ENCODE peak calls at places on chromosomes 12 and 14, in seven cellular contexts. One of them, this sample, is unnamed.

GRCh38 chr12:55899035-55899434 is 28.7 kb downstream of the PYM1 start:
- DNase-seq in fibroblast of villous mesenchyme: peak; percentile 66
- DNase-seq in AG08395: peak; percentile 47
- DNase-seq in non-pigmented ciliary epithelial cell: peak; percentile 45
- DNase-seq in stimulated activated CD8-positive, alpha-beta memory T cell treated with anti-CD3 and anti-CD28 coated beads, Interleukin-7, amount 100 ng/mL, for 48 hours: peak; percentile 13
- DNase-seq in activated CD8-positive, alpha-beta memory T cell treated with anti-CD3 and anti-CD28 coated beads for 1 hour: no peak
- DNase-seq in C1 segment of cervical spinal cord: no peak
- DNase-seq in this sample: no peak

GRCh38 chr14:38127356-38127755 is 80.3 kb upstream of the SSTR1 start:
- DNase-seq in fibroblast of villous mesenchyme: no peak
- DNase-seq in AG08395: no peak
- DNase-seq in non-pigmented ciliary epithelial cell: no peak
- DNase-seq in stimulated activated CD8-positive, alpha-beta memory T cell treated with anti-CD3 and anti-CD28 coated beads, Interleukin-7, amount 100 ng/mL, for 48 hours: no peak
- DNase-seq in activated CD8-positive, alpha-beta memory T cell treated with anti-CD3 and anti-CD28 coated beads for 1 hour: no peak
- DNase-seq in C1 segment of cervical spinal cord: no peak
- DNase-seq in this sample: no peak

GRCh38 chr12:126704609-126705008 is 1562.4 kb upstream of the TMEM132C start:
- DNase-seq in fibroblast of villous mesenchyme: no peak
- DNase-seq in AG08395: no peak
- DNase-seq in non-pigmented ciliary epithelial cell: no peak
- DNase-seq in stimulated activated CD8-positive, alpha-beta memory T cell treated with anti-CD3 and anti-CD28 coated beads, Interleukin-7, amount 100 ng/mL, for 48 hours: no peak
- DNase-seq in activated CD8-positive, alpha-beta memory T cell treated with anti-CD3 and anti-CD28 coated beads for 1 hour: no peak
- DNase-seq in C1 segment of cervical spinal cord: no peak
- DNase-seq in this sample: no peak

GRCh38 chr12:105723534-105723933 is 393.0 kb downstream of the C12orf75 start:
- DNase-seq in fibroblast of villous mesenchyme: no peak
- DNase-seq in AG08395: no peak
- DNase-seq in non-pigmented ciliary epithelial cell: no peak
- DNase-seq in stimulated activated CD8-positive, alpha-beta memory T cell treated with anti-CD3 and anti-CD28 coated beads, Interleukin-7, amount 100 ng/mL, for 48 hours: no peak
- DNase-seq in activated CD8-positive, alpha-beta memory T cell treated with anti-CD3 and anti-CD28 coated beads for 1 hour: no peak
- DNase-seq in C1 segment of cervical spinal cord: no peak
- DNase-seq in this sample: no peak

GRCh38 chr12:15982471-15982870 is 71.3 kb downstream of the DERA start:
- DNase-seq in fibroblast of villous mesenchyme: peak; percentile 41
- DNase-seq in AG08395: peak; percentile 70
- DNase-seq in non-pigmented ciliary epithelial cell: peak; percentile 24
- DNase-seq in stimulated activated CD8-positive, alpha-beta memory T cell treated with anti-CD3 and anti-CD28 coated beads, Interleukin-7, amount 100 ng/mL, for 48 hours: no peak
- DNase-seq in activated CD8-positive, alpha-beta memory T cell treated with anti-CD3 and anti-CD28 coated beads for 1 hour: no peak
- DNase-seq in C1 segment of cervical spinal cord: no peak
- DNase-seq in this sample: no peak

GRCh38 chr14:73249108-73249507 is 11.8 kb downstream of the PAPLN start:
- DNase-seq in fibroblast of villous mesenchyme: no peak
- DNase-seq in AG08395: no peak
- DNase-seq in non-pigmented ciliary epithelial cell: no peak
- DNase-seq in stimulated activated CD8-positive, alpha-beta memory T cell treated with anti-CD3 and anti-CD28 coated beads, Interleukin-7, amount 100 ng/mL, for 48 hours: no peak
- DNase-seq in activated CD8-positive, alpha-beta memory T cell treated with anti-CD3 and anti-CD28 coated beads for 1 hour: no peak
- DNase-seq in C1 segment of cervical spinal cord: no peak
- DNase-seq in this sample: no peak

GRCh38 chr14:96554315-96554910 is 52.2 kb downstream of the PAPOLA start:
- DNase-seq in fibroblast of villous mesenchyme: no peak
- DNase-seq in AG08395: no peak
- DNase-seq in non-pigmented ciliary epithelial cell: no peak
- DNase-seq in stimulated activated CD8-positive, alpha-beta memory T cell treated with anti-CD3 and anti-CD28 coated beads, Interleukin-7, amount 100 ng/mL, for 48 hours: no peak
- DNase-seq in activated CD8-positive, alpha-beta memory T cell treated with anti-CD3 and anti-CD28 coated beads for 1 hour: no peak
- DNase-seq in C1 segment of cervical spinal cord: no peak
- DNase-seq in this sample: no peak

GRCh38 chr12:570237-570925 is 92.9 kb downstream of the NINJ2 start:
- DNase-seq in fibroblast of villous mesenchyme: peak; percentile 85
- DNase-seq in AG08395: peak; percentile 96
- DNase-seq in non-pigmented ciliary epithelial cell: no peak
- DNase-seq in stimulated activated CD8-positive, alpha-beta memory T cell treated with anti-CD3 and anti-CD28 coated beads, Interleukin-7, amount 100 ng/mL, for 48 hours: no peak
- DNase-seq in activated CD8-positive, alpha-beta memory T cell treated with anti-CD3 and anti-CD28 coated beads for 1 hour: no peak
- DNase-seq in C1 segment of cervical spinal cord: no peak
- DNase-seq in this sample: no peak

GRCh38 chr12:8697120-8697475 is 693 bp upstream of the RIMKLB start:
- DNase-seq in fibroblast of villous mesenchyme: peak; percentile 39
- DNase-seq in AG08395: peak; percentile 31
- DNase-seq in non-pigmented ciliary epithelial cell: no peak
- DNase-seq in stimulated activated CD8-positive, alpha-beta memory T cell treated with anti-CD3 and anti-CD28 coated beads, Interleukin-7, amount 100 ng/mL, for 48 hours: no peak
- DNase-seq in activated CD8-positive, alpha-beta memory T cell treated with anti-CD3 and anti-CD28 coated beads for 1 hour: no peak
- DNase-seq in C1 segment of cervical spinal cord: no peak
- DNase-seq in this sample: no peak

GRCh38 chr12:124231980-124232653 is 62.8 kb upstream of the RFLNA start:
- DNase-seq in fibroblast of villous mesenchyme: no peak
- DNase-seq in AG08395: no peak
- DNase-seq in non-pigmented ciliary epithelial cell: no peak
- DNase-seq in stimulated activated CD8-positive, alpha-beta memory T cell treated with anti-CD3 and anti-CD28 coated beads, Interleukin-7, amount 100 ng/mL, for 48 hours: no peak
- DNase-seq in activated CD8-positive, alpha-beta memory T cell treated with anti-CD3 and anti-CD28 coated beads for 1 hour: no peak
- DNase-seq in C1 segment of cervical spinal cord: no peak
- DNase-seq in this sample: no peak

GRCh38 chr12:124764451-124764850 is 99.2 kb downstream of the SCARB1 start:
- DNase-seq in fibroblast of villous mesenchyme: peak; percentile 84
- DNase-seq in AG08395: peak; percentile 43
- DNase-seq in non-pigmented ciliary epithelial cell: no peak
- DNase-seq in stimulated activated CD8-positive, alpha-beta memory T cell treated with anti-CD3 and anti-CD28 coated beads, Interleukin-7, amount 100 ng/mL, for 48 hours: no peak
- DNase-seq in activated CD8-positive, alpha-beta memory T cell treated with anti-CD3 and anti-CD28 coated beads for 1 hour: no peak
- DNase-seq in C1 segment of cervical spinal cord: no peak
- DNase-seq in this sample: no peak

GRCh38 chr12:3770891-3771290 is 18.0 kb upstream of the CRACR2A start:
- DNase-seq in fibroblast of villous mesenchyme: peak; percentile 68
- DNase-seq in AG08395: peak; percentile 42
- DNase-seq in non-pigmented ciliary epithelial cell: no peak
- DNase-seq in stimulated activated CD8-positive, alpha-beta memory T cell treated with anti-CD3 and anti-CD28 coated beads, Interleukin-7, amount 100 ng/mL, for 48 hours: no peak
- DNase-seq in activated CD8-positive, alpha-beta memory T cell treated with anti-CD3 and anti-CD28 coated beads for 1 hour: no peak
- DNase-seq in C1 segment of cervical spinal cord: no peak
- DNase-seq in this sample: no peak

GRCh38 chr12:130127527-130127908 is 34.7 kb upstream of the FZD10 start:
- DNase-seq in fibroblast of villous mesenchyme: no peak
- DNase-seq in AG08395: peak; percentile 15
- DNase-seq in non-pigmented ciliary epithelial cell: no peak
- DNase-seq in stimulated activated CD8-positive, alpha-beta memory T cell treated with anti-CD3 and anti-CD28 coated beads, Interleukin-7, amount 100 ng/mL, for 48 hours: no peak
- DNase-seq in activated CD8-positive, alpha-beta memory T cell treated with anti-CD3 and anti-CD28 coated beads for 1 hour: no peak
- DNase-seq in C1 segment of cervical spinal cord: no peak
- DNase-seq in this sample: no peak

GRCh38 chr14:101980700-101981099 is 16.3 kb downstream of the DYNC1H1 start:
- DNase-seq in fibroblast of villous mesenchyme: peak; percentile 97
- DNase-seq in AG08395: peak; percentile 94
- DNase-seq in non-pigmented ciliary epithelial cell: peak; percentile 99
- DNase-seq in stimulated activated CD8-positive, alpha-beta memory T cell treated with anti-CD3 and anti-CD28 coated beads, Interleukin-7, amount 100 ng/mL, for 48 hours: no peak
- DNase-seq in activated CD8-positive, alpha-beta memory T cell treated with anti-CD3 and anti-CD28 coated beads for 1 hour: no peak
- DNase-seq in C1 segment of cervical spinal cord: no peak
- DNase-seq in this sample: no peak

GRCh38 chr14:20415723-20416622 is 2.7 kb upstream of the TEP1 start:
- DNase-seq in fibroblast of villous mesenchyme: peak; percentile 61
- DNase-seq in AG08395: peak; percentile 57
- DNase-seq in non-pigmented ciliary epithelial cell: no peak
- DNase-seq in stimulated activated CD8-positive, alpha-beta memory T cell treated with anti-CD3 and anti-CD28 coated beads, Interleukin-7, amount 100 ng/mL, for 48 hours: no peak
- DNase-seq in activated CD8-positive, alpha-beta memory T cell treated with anti-CD3 and anti-CD28 coated beads for 1 hour: no peak
- DNase-seq in C1 segment of cervical spinal cord: no peak
- DNase-seq in this sample: no peak

GRCh38 chr12:87348071-87348470 is 681.1 kb downstream of the C12orf50 start:
- DNase-seq in fibroblast of villous mesenchyme: no peak
- DNase-seq in AG08395: no peak
- DNase-seq in non-pigmented ciliary epithelial cell: no peak
- DNase-seq in stimulated activated CD8-positive, alpha-beta memory T cell treated with anti-CD3 and anti-CD28 coated beads, Interleukin-7, amount 100 ng/mL, for 48 hours: no peak
- DNase-seq in activated CD8-positive, alpha-beta memory T cell treated with anti-CD3 and anti-CD28 coated beads for 1 hour: no peak
- DNase-seq in C1 segment of cervical spinal cord: no peak
- DNase-seq in this sample: no peak

GRCh38 chr14:98994571-98994970 is 277.4 kb downstream of the BCL11B start:
- DNase-seq in fibroblast of villous mesenchyme: no peak
- DNase-seq in AG08395: no peak
- DNase-seq in non-pigmented ciliary epithelial cell: no peak
- DNase-seq in stimulated activated CD8-positive, alpha-beta memory T cell treated with anti-CD3 and anti-CD28 coated beads, Interleukin-7, amount 100 ng/mL, for 48 hours: no peak
- DNase-seq in activated CD8-positive, alpha-beta memory T cell treated with anti-CD3 and anti-CD28 coated beads for 1 hour: no peak
- DNase-seq in C1 segment of cervical spinal cord: no peak
- DNase-seq in this sample: no peak

GRCh38 chr14:105422695-105423487 is 3.3 kb downstream of the MTA1 start:
- DNase-seq in fibroblast of villous mesenchyme: no peak
- DNase-seq in AG08395: no peak
- DNase-seq in non-pigmented ciliary epithelial cell: no peak
- DNase-seq in stimulated activated CD8-positive, alpha-beta memory T cell treated with anti-CD3 and anti-CD28 coated beads, Interleukin-7, amount 100 ng/mL, for 48 hours: no peak
- DNase-seq in activated CD8-positive, alpha-beta memory T cell treated with anti-CD3 and anti-CD28 coated beads for 1 hour: no peak
- DNase-seq in C1 segment of cervical spinal cord: no peak
- DNase-seq in this sample: no peak

GRCh38 chr12:109999983-110000505 is 814 bp downstream of the ANKRD13A start:
- DNase-seq in fibroblast of villous mesenchyme: peak; percentile 53
- DNase-seq in AG08395: peak; percentile 29
- DNase-seq in non-pigmented ciliary epithelial cell: no peak
- DNase-seq in stimulated activated CD8-positive, alpha-beta memory T cell treated with anti-CD3 and anti-CD28 coated beads, Interleukin-7, amount 100 ng/mL, for 48 hours: no peak
- DNase-seq in activated CD8-positive, alpha-beta memory T cell treated with anti-CD3 and anti-CD28 coated beads for 1 hour: no peak
- DNase-seq in C1 segment of cervical spinal cord: no peak
- DNase-seq in this sample: no peak

GRCh38 chr12:65765436-65765813 is 58.9 kb upstream of the HMGA2 start:
- DNase-seq in fibroblast of villous mesenchyme: peak; percentile 24
- DNase-seq in AG08395: peak; percentile 37
- DNase-seq in non-pigmented ciliary epithelial cell: peak; percentile 63
- DNase-seq in stimulated activated CD8-positive, alpha-beta memory T cell treated with anti-CD3 and anti-CD28 coated beads, Interleukin-7, amount 100 ng/mL, for 48 hours: no peak
- DNase-seq in activated CD8-positive, alpha-beta memory T cell treated with anti-CD3 and anti-CD28 coated beads for 1 hour: no peak
- DNase-seq in C1 segment of cervical spinal cord: no peak
- DNase-seq in this sample: no peak